ENCODE peak calls at places on chromosomes 12 and 14, in seven cellular contexts. X, R, I, Z, B, L and O are unnamed samples.

GRCh38 chr14:50110323-50111037 is 5.9 kb downstream of the VCPKMT start:
- DNase-seq in I (no peak), Z (no peak), R (no peak), L (no peak), B (no peak), X (no peak), O (no peak)

GRCh38 chr12:109840349-109841073 is 7.3 kb upstream of the TRPV4 start:
- DNase-seq in I (no peak), R (no peak), L (no peak), X (peak), B (no peak), Z (no peak), O (no peak)

GRCh38 chr14:25134184-25134583 is 84.2 kb upstream of the STXBP6 start:
- DNase-seq in L (no peak), X (no peak), Z (no peak), B (no peak), I (no peak), R (no peak), O (no peak)

GRCh38 chr12:82757059-82757458 is 70.4 kb downstream of the TMTC2 start:
- DNase-seq in R (no peak), Z (no peak), L (no peak), X (no peak), B (no peak), I (no peak), O (no peak)

GRCh38 chr12:29216797-29217583 is 67.9 kb downstream of the FAR2 start:
- DNase-seq in L (no peak), X (no peak), B (no peak), I (no peak), R (no peak), Z (no peak), O (no peak)

GRCh38 chr14:71143391-71144290 is 236.4 kb downstream of the PCNX1 start:
- DNase-seq in B (no peak), X (peak), L (peak), R (no peak), Z (no peak), I (peak), O (no peak)

GRCh38 chr14:20623798-20624197 is 17.7 kb downstream of the OR6S1 start:
- DNase-seq in Z (no peak), L (no peak), B (no peak), R (no peak), I (no peak), X (no peak), O (no peak)

GRCh38 chr12:103273645-103274044 is 222.1 kb downstream of the C12orf42 start:
- DNase-seq in I (no peak), B (no peak), Z (no peak), X (no peak), L (no peak), R (no peak), O (no peak)

GRCh38 chr12:88578274-88578673 is 2.0 kb downstream of the KITLG start:
- DNase-seq in X (no peak), L (no peak), I (no peak), Z (no peak), B (no peak), R (no peak), O (no peak)

GRCh38 chr14:96614528-96614927 is 112.3 kb downstream of the PAPOLA start:
- DNase-seq in B (no peak), I (no peak), X (no peak), Z (no peak), L (no peak), R (no peak), O (no peak)

GRCh38 chr12:41967668-41968649 is 176.7 kb downstream of the GXYLT1 start:
- DNase-seq in R (peak), Z (no peak), I (no peak), B (no peak), X (no peak), L (no peak), O (no peak)

GRCh38 chr14:99881011-99881410 is 87.8 kb downstream of the EML1 start:
- DNase-seq in B (no peak), R (no peak), L (no peak), Z (no peak), I (no peak), X (no peak), O (no peak)

GRCh38 chr14:33062476-33062875 is 123.8 kb downstream of the NPAS3 start:
- DNase-seq in B (no peak), L (no peak), I (no peak), R (no peak), Z (no peak), X (no peak), O (no peak)

GRCh38 chr14:53217283-53217994 is 64.3 kb upstream of the DDHD1 start:
- DNase-seq in L (no peak), I (peak), B (peak), X (peak), R (peak), Z (peak), O (peak)

GRCh38 chr14:66288511-66288910 is 197.7 kb upstream of the CCDC196 start:
- DNase-seq in X (no peak), I (no peak), B (no peak), R (no peak), Z (no peak), L (no peak), O (no peak)

GRCh38 chr14:59272633-59273032 is 84.2 kb downstream of the DAAM1 start:
- DNase-seq in R (no peak), Z (no peak), L (no peak), I (no peak), X (no peak), B (no peak), O (no peak)

GRCh38 chr14:78950654-78951053 is 780.5 kb downstream of the NRXN3 start:
- DNase-seq in B (no peak), Z (no peak), R (no peak), X (no peak), L (no peak), I (no peak), O (no peak)

GRCh38 chr12:22101749-22102243 is 55.8 kb downstream of the CMAS start:
- DNase-seq in R (no peak), B (no peak), L (peak), X (peak), I (peak), Z (no peak), O (no peak)

GRCh38 chr12:79252358-79253075 is 387.9 kb downstream of the SYT1 start:
- DNase-seq in X (no peak), Z (no peak), B (no peak), R (no peak), L (no peak), I (no peak), O (no peak)

GRCh38 chr12:76080729-76081415 is 3.6 kb downstream of the NAP1L1 start:
- DNase-seq in R (peak), I (no peak), B (no peak), X (no peak), L (no peak), Z (no peak), O (no peak)

GRCh38 chr14:99733221-99733550 is 49.1 kb downstream of the CYP46A1 start:
- DNase-seq in L (no peak), I (no peak), Z (no peak), X (peak), B (no peak), R (no peak), O (no peak)

GRCh38 chr12:70364695-70365397 is 1.2 kb upstream of the KCNMB4 start:
- DNase-seq in L (no peak), X (no peak), Z (no peak), R (no peak), B (peak), I (no peak), O (no peak)

GRCh38 chr12:11545438-11546330 is 103.8 kb upstream of the ETV6 start:
- DNase-seq in I (no peak), B (peak), L (no peak), X (no peak), R (no peak), Z (no peak), O (no peak)

GRCh38 chr12:92753976-92754885 is 51.4 kb downstream of the PLEKHG7 start:
- DNase-seq in R (no peak), X (no peak), B (no peak), L (no peak), I (no peak), Z (no peak), O (no peak)

GRCh38 chr12:33596061-33596460 is 156.4 kb upstream of the SYT10 start:
- DNase-seq in I (no peak), B (no peak), X (no peak), L (no peak), Z (no peak), R (no peak), O (no peak)

GRCh38 chr14:38721822-38722431 is 381.1 kb downstream of the SEC23A start:
- DNase-seq in R (peak), L (no peak), B (peak), Z (no peak), I (no peak), X (no peak), O (no peak)

GRCh38 chr14:96627811-96628775 is 125.9 kb downstream of the PAPOLA start:
- DNase-seq in L (no peak), I (peak), R (no peak), Z (no peak), X (no peak), B (no peak), O (peak)

GRCh38 chr12:100215209-100215608 is 14.6 kb downstream of the ACTR6 start:
- DNase-seq in L (no peak), X (no peak), B (no peak), I (no peak), Z (no peak), R (no peak), O (no peak)

GRCh38 chr12:55930771-55931316 is at the start of gene DGKA:
- DNase-seq in X (no peak), R (no peak), Z (no peak), B (peak), L (peak), I (peak), O (peak)

GRCh38 chr12:52147367-52147972 is 44.3 kb downstream of the KRT80 start:
- DNase-seq in X (peak), R (no peak), B (no peak), I (peak), Z (peak), L (peak), O (no peak)

GRCh38 chr12:39595923-39596322 is 23.7 kb downstream of the ABCD2 start:
- DNase-seq in R (no peak), Z (no peak), I (no peak), L (no peak), B (no peak), X (no peak), O (no peak)

DNA sequence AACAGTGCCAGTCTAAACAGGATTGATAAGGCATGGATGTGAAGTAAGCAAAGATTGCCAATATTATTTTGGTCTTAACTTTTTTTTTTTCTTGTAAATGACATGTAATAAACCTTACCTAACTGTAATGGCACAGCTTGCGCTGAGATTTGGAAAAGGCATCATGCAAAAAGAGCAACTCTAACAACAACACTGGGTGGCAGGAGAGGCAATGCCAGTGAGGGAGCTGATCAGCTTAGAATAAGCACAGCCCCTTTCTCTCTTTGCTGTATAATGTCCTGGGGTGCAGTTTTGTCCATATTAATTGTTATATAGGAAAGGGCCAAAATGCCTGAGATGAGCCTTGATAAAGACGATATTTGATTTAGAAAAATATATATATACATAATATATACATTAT is 1589.7 kb upstream of the FLRT2 start:
- DNase-seq in X (no peak), B (no peak), I (no peak), R (no peak), L (no peak), Z (no peak), O (no peak)
- TF ChIP-seq CTCF in X (peak), B (no peak), I (no peak), R (no peak), L (no peak), Z (no peak), O (no peak)

DNA sequence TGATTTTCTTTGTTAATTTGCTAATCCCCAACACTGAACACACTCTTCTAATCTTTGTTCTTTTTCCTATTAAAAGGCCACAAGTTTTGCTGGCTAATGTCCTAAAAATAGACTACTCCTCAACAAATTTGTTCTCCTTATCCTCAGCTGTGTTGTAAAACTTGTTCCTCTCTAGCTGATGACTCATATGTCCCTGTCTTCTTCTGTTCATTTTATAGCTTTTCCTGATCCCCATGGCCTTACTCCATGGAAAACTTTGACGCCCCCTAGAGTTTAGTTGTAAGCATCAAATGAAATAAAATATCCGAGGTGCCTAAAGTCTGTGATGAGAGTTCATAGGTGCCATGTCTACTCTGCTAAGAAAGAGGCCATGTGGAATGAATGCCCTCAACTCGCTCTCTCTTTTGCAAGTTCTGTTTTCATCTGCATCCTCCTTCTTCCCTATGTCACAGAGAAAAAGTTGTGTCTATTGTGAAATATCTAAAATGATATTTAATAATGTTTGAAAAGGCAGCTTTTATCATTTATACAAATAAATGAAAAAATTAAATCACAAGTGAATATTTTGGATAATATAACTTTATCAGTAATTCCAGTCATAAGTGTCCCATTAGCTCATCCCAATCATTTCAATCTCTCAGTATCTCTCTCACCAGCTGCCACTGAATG is 237.9 kb downstream of the IPO8 start:
- DNase-seq in I (no peak), B (no peak), X (no peak), Z (peak), R (no peak), L (peak), O (no peak)
- TF ChIP-seq CTCF in I (no peak), B (no peak), X (peak), Z (peak), R (no peak), L (peak), O (no peak)

GRCh38 chr14:63134801-63135200 is 69.4 kb upstream of the RHOJ start:
- DNase-seq in R (no peak), Z (no peak), L (no peak), I (no peak), X (no peak), B (no peak), O (no peak)
- TF ChIP-seq CTCF in R (peak), Z (peak), L (peak), I (no peak), X (peak), B (no peak), O (no peak)

DNA sequence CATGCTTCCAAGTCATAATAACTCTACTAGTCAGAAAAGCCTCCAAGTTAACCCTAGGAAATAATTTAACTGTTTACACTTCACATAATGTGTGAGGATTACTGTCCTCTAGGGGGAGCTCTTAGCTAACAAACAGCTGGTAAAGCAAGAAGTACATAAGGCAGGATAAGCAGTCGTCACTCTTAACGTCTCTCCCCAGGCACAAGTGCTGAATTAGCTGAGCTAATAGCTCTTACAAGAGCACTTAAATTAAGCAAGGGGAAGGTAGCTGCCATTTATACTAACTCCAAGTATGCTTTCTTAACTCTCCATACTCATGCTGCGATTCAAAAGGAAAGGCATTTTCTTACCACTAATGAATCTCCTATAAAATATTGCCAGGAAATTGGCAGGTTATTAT is 79.3 kb upstream of the TSPAN11 start:
- DNase-seq in Z (no peak), L (peak), X (no peak), B (no peak), I (no peak), R (no peak), O (no peak)
- TF ChIP-seq CTCF in Z (peak), L (peak), X (peak), B (peak), I (peak), R (peak), O (peak)

GRCh38 chr14:103815253-103815652 is 32.1 kb downstream of the PPP1R13B start:
- DNase-seq in I (no peak), R (no peak), Z (no peak), L (no peak), B (no peak), X (no peak), O (no peak)
- TF ChIP-seq CTCF in I (no peak), R (no peak), Z (no peak), L (no peak), B (no peak), X (no peak), O (no peak)